ENCODE peak calls at places on chromosomes 3 and 15, in ten cellular contexts. A is fibroblast of the conjunctiva; W is skeletal muscle cell; P is GM23248; L is cardiac muscle cell; S is RPMI8226; N is germinal center; C is pons; R is neuronal stem cell; Y is stimulated activated CD4-positive, alpha-beta T cell treated with anti-CD3 and anti-CD28 coated beads, Interleukin-15, amount 100 ng/mL, for 48 hours. H is an unnamed sample.
A peak's percentile ranks its signal among the peaks of the same experiment; 100 is the strongest.

GRCh38 chr3:16820485-16820884 is 64.3 kb upstream of the PLCL2 start:
- DNase-seq in C (no peak), P (no peak), Y (no peak), R (no peak), A (no peak), W (no peak), L (no peak), N (no peak), S (no peak), H (no peak)

GRCh38 chr15:93088981-93089854 is at the start of gene RGMA:
- DNase-seq in A (no peak), S (no peak), C (no peak), Y (no peak), P (peak; percentile 23), W (no peak), N (no peak), L (peak; percentile 15), R (peak; percentile 63), H (peak; percentile 20)

GRCh38 chr15:35519536-35520149 is 26.3 kb downstream of the DPH6 start:
- DNase-seq in S (no peak), R (peak; percentile 41), W (no peak), C (peak; percentile 78), L (peak; percentile 77), P (peak; percentile 71), N (no peak), Y (no peak), A (peak; percentile 39), H (peak; percentile 44)

GRCh38 chr3:190811775-190812480 is 50.6 kb downstream of the GMNC start:
- DNase-seq in N (peak; percentile 8), S (peak; percentile 72), L (peak; percentile 75), C (peak; percentile 80), P (peak; percentile 79), R (peak; percentile 73), W (no peak), A (peak; percentile 27), Y (no peak), H (peak; percentile 39)

GRCh38 chr3:21894459-21895083 is 143.6 kb upstream of the ZNF385D start:
- DNase-seq in N (no peak), L (peak; percentile 49), S (peak; percentile 11), P (peak; percentile 64), A (peak; percentile 26), Y (no peak), C (peak; percentile 34), R (no peak), W (no peak), H (peak; percentile 38)

GRCh38 chr15:37133619-37134018 is 33.3 kb upstream of the MEIS2 start:
- DNase-seq in L (peak; percentile 67), S (no peak), C (peak; percentile 57), P (peak; percentile 48), N (no peak), R (no peak), A (peak; percentile 9), Y (no peak), W (no peak), H (peak; percentile 48)

GRCh38 chr15:88401269-88401971 is 65.8 kb downstream of the MRPL46 start:
- DNase-seq in W (no peak), C (no peak), P (no peak), Y (no peak), R (no peak), N (peak; percentile 40), L (no peak), A (no peak), S (no peak), H (peak; percentile 71)

GRCh38 chr3:156416846-156417581 is 137.9 kb downstream of the SSR3 start:
- DNase-seq in L (no peak), S (no peak), W (peak; percentile 73), Y (no peak), R (no peak), P (no peak), N (no peak), A (no peak), C (no peak), H (no peak)

GRCh38 chr15:69377137-69377536 is 37.0 kb upstream of the KIF23 start:
- DNase-seq in L (no peak), W (no peak), S (no peak), Y (no peak), A (no peak), N (no peak), P (no peak), C (no peak), R (no peak), H (no peak)

GRCh38 chr15:89885611-89886010 is 8.2 kb downstream of the AP3S2 start:
- DNase-seq in P (peak; percentile 25), W (no peak), S (no peak), L (no peak), Y (no peak), N (no peak), A (no peak), R (no peak), C (no peak), H (no peak)

GRCh38 chr3:134483195-134483890 is 2.4 kb downstream of the ANAPC13 start:
- DNase-seq in R (no peak), A (no peak), S (no peak), C (no peak), P (peak; percentile 94), W (no peak), Y (no peak), N (no peak), L (peak; percentile 60), H (no peak)

GRCh38 chr3:12097972-12098371 is 60.7 kb downstream of the TIMP4 start:
- DNase-seq in A (no peak), N (no peak), P (peak; percentile 25), Y (no peak), S (no peak), C (no peak), L (no peak), W (no peak), R (no peak), H (no peak)

GRCh38 chr3:30527720-30528119 is 78.7 kb upstream of the TGFBR2 start:
- DNase-seq in P (no peak), A (no peak), S (no peak), R (no peak), L (no peak), N (no peak), C (peak; percentile 12), W (no peak), Y (no peak), H (no peak)

GRCh38 chr3:136023264-136023978 is 57.9 kb downstream of the PPP2R3A start:
- DNase-seq in A (no peak), C (no peak), L (peak; percentile 4), S (no peak), R (no peak), W (no peak), N (no peak), Y (no peak), P (no peak), H (no peak)

GRCh38 chr3:10888523-10889081 is 72.6 kb downstream of the SLC6A11 start:
- DNase-seq in Y (no peak), N (no peak), L (no peak), C (no peak), S (no peak), P (no peak), A (no peak), R (no peak), W (no peak), H (no peak)

GRCh38 chr15:29825205-29825604 is 2.9 kb upstream of the TJP1 start:
- DNase-seq in A (no peak), R (no peak), S (peak; percentile 51), L (peak; percentile 35), Y (no peak), C (no peak), N (no peak), P (no peak), W (no peak), H (no peak)

GRCh38 chr3:114569186-114569585 is 275.4 kb downstream of the TIGIT start:
- DNase-seq in Y (no peak), R (no peak), W (no peak), N (no peak), S (no peak), C (no peak), A (no peak), L (no peak), P (no peak), H (no peak)

GRCh38 chr3:132549890-132550578 is 47.0 kb upstream of the ACKR4 start:
- DNase-seq in C (no peak), L (peak; percentile 62), A (no peak), R (no peak), N (no peak), W (peak; percentile 37), Y (no peak), P (peak; percentile 79), S (peak; percentile 44), H (no peak)

GRCh38 chr3:126964950-126965349 is 18.0 kb upstream of the PLXNA1 start:
- DNase-seq in C (no peak), N (no peak), A (no peak), W (no peak), Y (no peak), P (no peak), L (no peak), S (no peak), R (no peak), H (no peak)

GRCh38 chr3:156643729-156644389 is 30.5 kb upstream of the TIPARP start:
- DNase-seq in W (peak; percentile 75), C (peak; percentile 52), A (no peak), S (no peak), L (peak; percentile 57), N (peak; percentile 19), Y (no peak), P (peak; percentile 62), R (no peak), H (no peak)

GRCh38 chr3:71723452-71724170 is 1.6 kb downstream of the EIF4E3 start:
- DNase-seq in W (no peak), P (no peak), L (no peak), S (peak; percentile 83), A (no peak), R (no peak), Y (peak; percentile 41), N (no peak), C (no peak), H (no peak)

GRCh38 chr3:142914286-142914811 is 25.5 kb upstream of the PCOLCE2 start:
- DNase-seq in W (no peak), C (no peak), P (no peak), S (no peak), Y (no peak), L (no peak), N (no peak), R (no peak), A (no peak), H (no peak)

GRCh38 chr15:31442203-31443090 is 115.8 kb downstream of the KLF13 start:
- DNase-seq in R (no peak), P (peak; percentile 93), C (no peak), W (peak; percentile 77), N (no peak), S (no peak), L (peak; percentile 71), A (peak; percentile 74), Y (no peak), H (no peak)

GRCh38 chr3:108085821-108086350 is 4.9 kb downstream of the CD47 start:
- DNase-seq in Y (no peak), P (no peak), S (no peak), L (peak; percentile 13), A (no peak), C (no peak), R (no peak), N (no peak), W (no peak), H (no peak)

GRCh38 chr15:88658972-88659931 is 20.4 kb downstream of the ISG20 start:
- DNase-seq in A (no peak), P (peak; percentile 88), W (no peak), S (no peak), L (peak; percentile 79), C (peak; percentile 70), N (no peak), Y (no peak), R (no peak), H (no peak)

GRCh38 chr3:52532838-52533622 is 627 bp downstream of the NT5DC2 start:
- DNase-seq in P (peak; percentile 54), N (peak; percentile 60), L (peak; percentile 23), C (no peak), Y (no peak), S (peak; percentile 27), A (no peak), R (peak; percentile 48), W (no peak), H (no peak)

GRCh38 chr15:52383100-52383588 is 87.5 kb upstream of the MYO5C start:
- DNase-seq in C (no peak), R (no peak), W (no peak), S (no peak), L (peak; percentile 11), Y (no peak), N (no peak), P (peak; percentile 50), A (no peak), H (no peak)

GRCh38 chr3:25724948-25725645 is 58.1 kb downstream of the NGLY1 start:
- DNase-seq in A (no peak), W (no peak), P (no peak), N (no peak), L (no peak), S (no peak), Y (no peak), R (no peak), C (no peak), H (no peak)